ENCODE peak calls at places on chromosome 6, in six cellular contexts. S is T follicular helper cell; K is astrocyte of the cerebellum; P is GM13976; E is Jurkat, Clone E6-1; H is DMS153. Y is an unnamed sample.

GRCh38 chr6:28940859-28941680 is 17.3 kb upstream of the TRIM27 start:
- DNase-seq in E (peak), P (peak), H (peak), S (peak), K (peak), Y (peak)

GRCh38 chr6:160133441-160134336 is 12.1 kb downstream of the SLC22A1 start:
- DNase-seq in E (no peak), K (no peak), S (no peak), H (no peak), P (peak), Y (no peak)

GRCh38 chr6:11734861-11735652 is 43.5 kb downstream of the ADTRP start:
- DNase-seq in K (no peak), S (no peak), H (no peak), E (no peak), P (no peak), Y (no peak)

GRCh38 chr6:87393026-87393622 is 14.6 kb upstream of the CFAP206 start:
- DNase-seq in H (peak), S (no peak), E (peak), K (peak), P (peak), Y (peak)

GRCh38 chr6:168713013-168713412 is 272.0 kb downstream of the SMOC2 start:
- DNase-seq in P (no peak), H (no peak), S (no peak), K (no peak), E (no peak), Y (no peak)

GRCh38 chr6:75850026-75850385 is 101.0 kb downstream of the MYO6 start:
- DNase-seq in S (no peak), H (no peak), E (no peak), P (no peak), K (no peak), Y (no peak)

GRCh38 chr6:44665683-44666082 is 278.2 kb downstream of the CDC5L start:
- DNase-seq in K (no peak), S (no peak), P (no peak), E (no peak), H (no peak), Y (no peak)

GRCh38 chr6:52125139-52125538 is 37.7 kb upstream of the PKHD1 start:
- DNase-seq in K (no peak), E (no peak), S (no peak), H (no peak), P (no peak), Y (no peak)

GRCh38 chr6:57221191-57221935 is 744 bp downstream of the RAB23 start:
- DNase-seq in P (peak), K (no peak), H (no peak), S (peak), E (peak), Y (no peak)

GRCh38 chr6:170057961-170058877 is 232.7 kb downstream of the DLL1 start:
- DNase-seq in S (no peak), P (no peak), H (no peak), E (no peak), K (no peak), Y (no peak)

GRCh38 chr6:46090115-46091079 is 39.4 kb upstream of the ENPP4 start:
- DNase-seq in S (peak), E (peak), K (peak), P (peak), H (peak), Y (peak)

GRCh38 chr6:123393333-123393732 is 243.4 kb downstream of the TRDN start:
- DNase-seq in H (peak), P (no peak), S (no peak), K (no peak), E (no peak), Y (no peak)

GRCh38 chr6:75418233-75418632 is 75.4 kb downstream of the FILIP1 start:
- DNase-seq in E (no peak), P (no peak), K (no peak), H (peak), S (no peak), Y (peak)

GRCh38 chr6:127343753-127344659 is 597 bp upstream of the ECHDC1 start:
- DNase-seq in K (no peak), H (no peak), S (no peak), P (peak), E (peak), Y (peak)

GRCh38 chr6:132484680-132485018 is 28.3 kb downstream of the STX7 start:
- DNase-seq in H (no peak), E (no peak), K (no peak), S (no peak), P (no peak), Y (no peak)

GRCh38 chr6:145247677-145248419 is 487.5 kb downstream of the EPM2A start:
- DNase-seq in H (no peak), E (no peak), S (no peak), P (no peak), K (peak), Y (no peak)

GRCh38 chr6:41379314-41379713 is 43.9 kb downstream of the NCR2 start:
- DNase-seq in K (no peak), S (no peak), H (no peak), E (no peak), P (no peak), Y (no peak)

GRCh38 chr6:137357948-137358266 is 136.3 kb downstream of the OLIG3 start:
- DNase-seq in H (no peak), K (no peak), P (no peak), E (no peak), S (no peak), Y (no peak)

GRCh38 chr6:105794263-105794662 is 291.9 kb upstream of the PRDM1 start:
- DNase-seq in E (no peak), K (peak), S (no peak), P (no peak), H (no peak), Y (no peak)

GRCh38 chr6:53828971-53829697 is 34.3 kb downstream of the LRRC1 start:
- DNase-seq in S (no peak), E (no peak), P (no peak), H (no peak), K (no peak), Y (no peak)

GRCh38 chr6:114284281-114284680 is 58.5 kb downstream of the HS3ST5 start:
- DNase-seq in E (no peak), K (peak), S (no peak), H (no peak), P (no peak), Y (no peak)

GRCh38 chr6:139278190-139278589 is 13.6 kb downstream of the TXLNB start:
- DNase-seq in E (no peak), P (no peak), H (no peak), S (no peak), K (no peak), Y (no peak)

GRCh38 chr6:104207635-104208034 is 652.1 kb downstream of the HACE1 start:
- DNase-seq in K (no peak), P (no peak), E (no peak), S (no peak), H (no peak), Y (no peak)

GRCh38 chr6:119348308-119349040 is 1.1 kb downstream of the MAN1A1 start:
- DNase-seq in E (no peak), S (no peak), K (no peak), H (no peak), P (peak), Y (no peak)

GRCh38 chr6:157615411-157615763 is 207.7 kb upstream of the SNX9 start:
- DNase-seq in E (no peak), K (no peak), S (no peak), H (no peak), P (no peak), Y (no peak)

GRCh38 chr6:17536586-17536985 is 63.5 kb upstream of the FAM8A1 start:
- DNase-seq in E (no peak), P (peak), H (no peak), K (no peak), S (no peak), Y (no peak)

GRCh38 chr6:37011656-37012378 is 6.4 kb downstream of the FGD2 start:
- DNase-seq in P (no peak), S (no peak), H (no peak), K (no peak), E (no peak), Y (no peak)

GRCh38 chr6:132712366-132712765 is 1.5 kb downstream of the VNN1 start:
- DNase-seq in H (no peak), S (no peak), E (no peak), P (no peak), K (no peak), Y (no peak)

GRCh38 chr6:155883741-155884140 is 428.1 kb upstream of the NOX3 start:
- DNase-seq in S (no peak), H (no peak), K (peak), E (no peak), P (no peak), Y (no peak)

GRCh38 chr6:166556336-166556735 is 30.1 kb downstream of the RAMACL start:
- DNase-seq in K (peak), H (no peak), E (no peak), S (no peak), P (no peak), Y (no peak)

GRCh38 chr6:3627501-3627900 is 124.0 kb downstream of the PXDC1 start:
- DNase-seq in P (no peak), E (no peak), K (no peak), H (peak), S (no peak), Y (no peak)

GRCh38 chr6:53854843-53855567 is 60.2 kb downstream of the LRRC1 start:
- DNase-seq in P (no peak), H (no peak), K (no peak), S (no peak), E (no peak), Y (no peak)